ENCODE peak calls at places on chromosomes 2 and 18, in ten cellular contexts. S is body of pancreas, E is mucosa of descending colon, Z is transverse colon, C is AG04450, B is psoas muscle, I is A549, R is cardiac fibroblast, K is OCI-LY7, H is upper lobe of right lung. F is an unnamed sample.

GRCh38 chr18:58789856-58790255 is 74.8 kb upstream of the ZNF532 start:
- DNase-seq in R (peak; percentile 25), B (no peak), H (no peak), S (no peak), C (no peak), E (no peak), Z (no peak), I (peak; percentile 88), K (no peak), F (no peak)

GRCh38 chr2:191582355-191582754 is 95.6 kb upstream of the NABP1 start:
- DNase-seq in R (peak; percentile 68), B (no peak), Z (no peak), C (peak; percentile 36), H (no peak), E (no peak), I (peak; percentile 81), S (no peak), K (no peak), F (no peak)

GRCh38 chr2:174786066-174786725 is 21.9 kb upstream of the CHRNA1 start:
- DNase-seq in Z (no peak), S (no peak), H (no peak), K (no peak), I (no peak), C (no peak), E (no peak), B (no peak), R (peak; percentile 44), F (no peak)

GRCh38 chr18:45221363-45221762 is 393.9 kb upstream of the SLC14A2 start:
- DNase-seq in H (no peak), K (no peak), C (no peak), I (no peak), R (peak; percentile 14), E (no peak), B (no peak), Z (no peak), S (no peak), F (no peak)

GRCh38 chr18:7676253-7676873 is 109.2 kb downstream of the PTPRM start:
- DNase-seq in E (no peak), R (no peak), H (no peak), S (peak; percentile 8), B (no peak), Z (no peak), I (no peak), C (no peak), K (no peak), F (no peak)

GRCh38 chr2:8243748-8244147 is 438.1 kb upstream of the ID2 start:
- DNase-seq in K (no peak), I (no peak), S (no peak), H (no peak), Z (no peak), R (no peak), B (no peak), C (no peak), E (no peak), F (no peak)

GRCh38 chr18:58584219-58585127 is 44.4 kb downstream of the ALPK2 start:
- DNase-seq in H (no peak), R (peak; percentile 68), Z (no peak), B (no peak), E (no peak), C (no peak), S (no peak), K (no peak), I (peak; percentile 50), F (no peak)

GRCh38 chr2:211829725-211830124 is 708.9 kb downstream of the ERBB4 start:
- DNase-seq in I (no peak), B (no peak), R (no peak), Z (no peak), C (no peak), H (no peak), K (no peak), E (no peak), S (no peak), F (no peak)

GRCh38 chr2:74291891-74292621 is 51.2 kb downstream of the SLC4A5 start:
- DNase-seq in E (no peak), K (no peak), Z (no peak), H (no peak), S (no peak), C (no peak), I (no peak), B (no peak), R (no peak), F (no peak)

GRCh38 chr18:79400091-79400590 is 4.4 kb downstream of the NFATC1 start:
- DNase-seq in K (peak; percentile 70), E (peak; percentile 81), C (no peak), I (no peak), S (peak; percentile 82), R (peak; percentile 53), Z (peak; percentile 73), B (peak; percentile 79), H (peak; percentile 86), F (no peak)

GRCh38 chr2:8500124-8501054 is 181.5 kb upstream of the ID2 start:
- DNase-seq in K (no peak), Z (no peak), R (peak; percentile 15), H (peak; percentile 60), C (no peak), B (no peak), I (peak; percentile 45), S (peak; percentile 48), E (no peak), F (no peak)

GRCh38 chr2:239272626-239273025 is 128.2 kb downstream of the HDAC4 start:
- DNase-seq in I (no peak), C (no peak), K (no peak), Z (peak; percentile 6), B (no peak), E (no peak), H (no peak), S (no peak), R (no peak), F (no peak)

GRCh38 chr2:14420851-14421250 is 211.7 kb upstream of the LRATD1 start:
- DNase-seq in E (no peak), I (no peak), C (no peak), R (no peak), Z (no peak), K (no peak), S (no peak), H (no peak), B (no peak), F (peak; percentile 15)

GRCh38 chr18:59681521-59682004 is 15.7 kb downstream of the CCBE1 start:
- DNase-seq in C (no peak), B (no peak), K (no peak), H (no peak), S (no peak), Z (no peak), I (no peak), R (no peak), E (no peak), F (no peak)

GRCh38 chr2:214174563-214174962 is 236.3 kb upstream of the VWC2L start:
- DNase-seq in S (no peak), R (no peak), C (no peak), E (no peak), Z (no peak), B (no peak), K (no peak), H (no peak), I (no peak), F (no peak)

GRCh38 chr2:164522561-164522981 is 98.7 kb downstream of the GRB14 start:
- DNase-seq in R (no peak), I (peak; percentile 42), K (no peak), C (no peak), B (no peak), H (no peak), E (no peak), S (no peak), Z (no peak), F (no peak)

GRCh38 chr18:48592540-48592939 is 53.7 kb downstream of the CTIF start:
- DNase-seq in Z (no peak), I (no peak), B (no peak), C (no peak), H (no peak), E (no peak), S (no peak), R (no peak), K (no peak), F (no peak)

GRCh38 chr2:101299601-101300000 is 8.9 kb downstream of the RNF149 start:
- DNase-seq in H (no peak), R (no peak), K (no peak), E (no peak), S (no peak), I (no peak), C (no peak), B (no peak), Z (no peak), F (no peak)

GRCh38 chr2:226691265-226691664 is 108.4 kb downstream of the IRS1 start:
- DNase-seq in S (no peak), I (no peak), Z (no peak), C (no peak), R (no peak), H (no peak), E (no peak), K (no peak), B (no peak), F (no peak)

GRCh38 chr2:29522951-29523669 is 398.3 kb downstream of the ALK start:
- DNase-seq in K (no peak), B (no peak), C (peak; percentile 58), S (no peak), R (peak; percentile 7), I (peak; percentile 39), E (no peak), H (no peak), Z (no peak), F (no peak)

GRCh38 chr2:110770696-110771425 is 38.5 kb downstream of the ACOXL start:
- DNase-seq in C (no peak), R (peak; percentile 34), I (peak; percentile 6), H (no peak), S (peak; percentile 18), Z (no peak), E (no peak), K (no peak), B (peak; percentile 52), F (no peak)

GRCh38 chr2:133192028-133192427 is 376.2 kb downstream of the NCKAP5 start:
- DNase-seq in H (no peak), Z (no peak), R (no peak), C (no peak), I (no peak), B (no peak), K (no peak), S (no peak), E (no peak), F (no peak)
- TF ChIP-seq CTCF in H (no peak), Z (no peak), R (peak; percentile 11), C (peak; percentile 26), I (no peak), B (no peak), K (no peak), S (no peak), E (no peak), F (no peak)

GRCh38 chr2:23475036-23475435 is 90.1 kb downstream of the KLHL29 start:
- DNase-seq in S (no peak), E (no peak), I (no peak), H (peak; percentile 17), B (no peak), C (no peak), K (no peak), Z (no peak), R (no peak), F (no peak)
- H3K4me3 ChIP-seq in S (no peak overlapping the region), E (no peak overlapping the region), I (no peak overlapping the region), H (no peak overlapping the region), B (no peak overlapping the region), C (no peak overlapping the region), K (no peak overlapping the region), Z (no peak overlapping the region), R (no peak overlapping the region), F (no peak overlapping the region)

GRCh38 chr2:197037863-197038398 is 111.4 kb upstream of the PGAP1 start:
- DNase-seq in S (no peak), R (no peak), H (no peak), I (peak; percentile 12), C (no peak), E (no peak), B (no peak), Z (no peak), K (no peak), F (no peak)
- TF ChIP-seq CTCF in S (no peak), R (peak; percentile 15), H (no peak), I (no peak), C (no peak), E (no peak), B (no peak), Z (no peak), K (no peak), F (no peak)

GRCh38 chr2:72917875-72918660 is 749 bp downstream of the EMX1 start:
- DNase-seq in K (no peak), C (no peak), S (peak; percentile 26), Z (no peak), B (no peak), I (no peak), R (no peak), H (no peak), E (peak; percentile 45), F (no peak)
- H3K4me3 ChIP-seq in K (no peak overlapping the region), C (no peak overlapping the region), S (no peak overlapping the region), Z (peak overlapping the region; percentile 20), B (peak overlapping the region; percentile 66), I (peak overlapping the region; percentile 48), R (no peak overlapping the region), H (peak overlapping the region; percentile 45), E (no peak overlapping the region), F (peak overlapping the region; percentile 62)